ENCODE peak calls at places on chromosomes 4 and X, in seven cellular contexts. O, N, C, I, X, V and S are unnamed samples.

GRCh38 chr4:83124079-83124780 is 9.7 kb upstream of the PLAC8 start:
- DNase-seq in O (no peak), N (no peak), C (no peak), I (no peak), X (no peak), V (no peak), S (no peak)

GRCh38 chrX:99184153-99184552 is 1225.9 kb downstream of the PCDH19 start:
- DNase-seq in O (no peak), N (no peak), C (peak), I (no peak), X (no peak), V (no peak), S (no peak)

GRCh38 chrX:34382416-34382815 is 250.3 kb upstream of the FAM47A start:
- DNase-seq in O (no peak), N (no peak), C (no peak), I (no peak), X (peak), V (no peak), S (no peak)

GRCh38 chrX:155334486-155335316 is at the start of gene CLIC2:
- DNase-seq in O (peak), N (no peak), C (no peak), I (no peak), X (peak), V (peak), S (no peak)

GRCh38 chr4:140071806-140072205 is 82.2 kb downstream of the MAML3 start:
- DNase-seq in O (no peak), N (no peak), C (no peak), I (no peak), X (no peak), V (no peak), S (peak)

GRCh38 chrX:40329616-40330015 is 231.9 kb upstream of the BCOR start:
- DNase-seq in O (no peak), N (no peak), C (no peak), I (no peak), X (no peak), V (no peak), S (no peak)

GRCh38 chrX:41596586-41596985 is 92.2 kb upstream of the GPR34 start:
- DNase-seq in O (no peak), N (no peak), C (no peak), I (no peak), X (no peak), V (no peak), S (peak)

GRCh38 chr4:186900232-186900900 is 176.7 kb upstream of the FAT1 start:
- DNase-seq in O (no peak), N (no peak), C (no peak), I (no peak), X (peak), V (no peak), S (no peak)

GRCh38 chr4:186644737-186645261 is 78.9 kb downstream of the FAT1 start:
- DNase-seq in O (no peak), N (no peak), C (peak), I (no peak), X (no peak), V (no peak), S (no peak)

GRCh38 chr4:56475917-56476316 is 8.5 kb downstream of the SRP72 start:
- DNase-seq in O (no peak), N (no peak), C (no peak), I (no peak), X (no peak), V (no peak), S (no peak)

GRCh38 chr4:173485164-173485563 is 44.9 kb downstream of the HAND2 start:
- DNase-seq in O (no peak), N (no peak), C (no peak), I (no peak), X (no peak), V (no peak), S (no peak)

GRCh38 chrX:69109706-69110635 is 55.3 kb downstream of the PJA1 start:
- DNase-seq in O (no peak), N (peak), C (no peak), I (no peak), X (peak), V (no peak), S (peak)

GRCh38 chrX:53256446-53257041 is 24.8 kb downstream of the IQSEC2 start:
- DNase-seq in O (no peak), N (no peak), C (no peak), I (no peak), X (no peak), V (no peak), S (no peak)

GRCh38 chr4:90733211-90733610 is 606.0 kb downstream of the CCSER1 start:
- DNase-seq in O (no peak), N (no peak), C (no peak), I (no peak), X (no peak), V (no peak), S (no peak)

GRCh38 chr4:58510652-58511051 is 1400.5 kb upstream of the IGFBP7 start:
- DNase-seq in O (no peak), N (no peak), C (no peak), I (no peak), X (no peak), V (no peak), S (no peak)

GRCh38 chr4:1727117-1728031 is 6.1 kb downstream of the TACC3 start:
- DNase-seq in O (peak), N (peak), C (no peak), I (peak), X (peak), V (peak), S (no peak)

GRCh38 chr4:184553891-184554290 is 79.5 kb upstream of the IRF2 start:
- DNase-seq in O (no peak), N (no peak), C (peak), I (no peak), X (no peak), V (no peak), S (no peak)

GRCh38 chrX:49291615-49292337 is 11.7 kb upstream of the GAGE10 start:
- DNase-seq in O (peak), N (no peak), C (peak), I (peak), X (peak), V (peak), S (peak)

GRCh38 chr4:78710536-78710935 is 65.6 kb upstream of the BMP2K start:
- DNase-seq in O (no peak), N (no peak), C (no peak), I (no peak), X (peak), V (no peak), S (no peak)

GRCh38 chrX:151899622-151900021 is 13.1 kb upstream of the MAGEA4 start:
- DNase-seq in O (no peak), N (no peak), C (no peak), I (no peak), X (no peak), V (no peak), S (no peak)

GRCh38 chr4:188127157-188127874 is 11.9 kb upstream of the TRIML1 start:
- DNase-seq in O (no peak), N (no peak), C (no peak), I (no peak), X (peak), V (no peak), S (no peak)

GRCh38 chrX:39418132-39418935 is 617.1 kb downstream of the MID1IP1 start:
- DNase-seq in O (no peak), N (no peak), C (no peak), I (no peak), X (no peak), V (no peak), S (no peak)

GRCh38 chrX:68571292-68572256 is 72.7 kb downstream of the YIPF6 start:
- DNase-seq in O (no peak), N (no peak), C (no peak), I (no peak), X (peak), V (no peak), S (no peak)

GRCh38 chr4:140308366-140309123 is 64.9 kb upstream of the SCOC start:
- DNase-seq in O (no peak), N (no peak), C (no peak), I (no peak), X (no peak), V (peak), S (peak)

GRCh38 chrX:68369559-68369958 is 63.7 kb downstream of the OPHN1 start:
- DNase-seq in O (no peak), N (no peak), C (no peak), I (no peak), X (no peak), V (no peak), S (no peak)

GRCh38 chr4:166091914-166092510 is 219.0 kb downstream of the TLL1 start:
- DNase-seq in O (no peak), N (no peak), C (peak), I (no peak), X (peak), V (no peak), S (peak)

GRCh38 chr4:92234393-92235176 is 69.2 kb upstream of the GRID2 start:
- DNase-seq in O (no peak), N (no peak), C (peak), I (no peak), X (peak), V (no peak), S (peak)

GRCh38 chr4:76990288-76991080 is 40.9 kb downstream of the SEPTIN11 start:
- DNase-seq in O (no peak), N (no peak), C (no peak), I (no peak), X (no peak), V (no peak), S (no peak)

GRCh38 chr4:176034498-176034897 is 31.1 kb upstream of the WDR17 start:
- DNase-seq in O (no peak), N (no peak), C (no peak), I (no peak), X (peak), V (no peak), S (peak)

GRCh38 chr4:173459857-173460256 is 60.9 kb upstream of the SCRG1 start:
- DNase-seq in O (no peak), N (no peak), C (no peak), I (no peak), X (no peak), V (no peak), S (no peak)

GRCh38 chr4:137106733-137107132 is 425.6 kb downstream of the PCDH18 start:
- DNase-seq in O (no peak), N (no peak), C (no peak), I (no peak), X (no peak), V (no peak), S (no peak)

DNA sequence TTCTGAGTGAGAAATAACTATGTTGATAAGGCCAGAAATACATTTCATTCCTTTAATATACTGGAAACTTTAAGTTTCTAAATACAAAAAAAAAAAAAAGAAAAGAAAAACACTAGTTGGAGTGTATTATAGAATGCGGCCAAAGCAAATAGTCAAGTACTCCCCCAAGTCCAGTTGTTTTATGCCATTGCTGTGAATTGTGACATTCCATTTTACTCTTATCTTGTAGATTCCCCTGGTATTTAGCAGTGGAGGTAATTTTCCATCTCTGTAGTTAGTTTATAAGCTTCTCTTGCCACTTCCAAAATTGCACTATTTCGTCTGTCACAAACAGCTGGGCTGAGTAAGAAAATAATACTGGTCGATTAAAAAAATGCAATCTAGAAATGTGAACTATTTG is 426.0 kb downstream of the PCDH18 start:
- DNase-seq in O (no peak), N (no peak), C (no peak), I (no peak), X (no peak), V (no peak), S (no peak)
- H3K4me3 ChIP-seq in O (no peak), N (no peak), C (no peak), I (no peak), X (no peak), V (no peak), S (no peak)

GRCh38 chrX:46758956-46759644 is at the start of gene SLC9A7:
- DNase-seq in O (peak), N (peak), C (peak), I (peak), X (peak), V (peak), S (peak)

GRCh38 chrX:46757052-46757451 is 1.9 kb downstream of the SLC9A7 start:
- DNase-seq in O (no peak), N (no peak), C (no peak), I (no peak), X (peak), V (no peak), S (no peak)

GRCh38 chrX:46758163-46758955 is 559 bp downstream of the SLC9A7 start:
- DNase-seq in O (no peak), N (peak), C (no peak), I (peak), X (peak), V (peak), S (no peak)

GRCh38 chrX:46755656-46756055 is 3.3 kb downstream of the SLC9A7 start:
- DNase-seq in O (no peak), N (no peak), C (no peak), I (no peak), X (no peak), V (no peak), S (no peak)

DNA sequence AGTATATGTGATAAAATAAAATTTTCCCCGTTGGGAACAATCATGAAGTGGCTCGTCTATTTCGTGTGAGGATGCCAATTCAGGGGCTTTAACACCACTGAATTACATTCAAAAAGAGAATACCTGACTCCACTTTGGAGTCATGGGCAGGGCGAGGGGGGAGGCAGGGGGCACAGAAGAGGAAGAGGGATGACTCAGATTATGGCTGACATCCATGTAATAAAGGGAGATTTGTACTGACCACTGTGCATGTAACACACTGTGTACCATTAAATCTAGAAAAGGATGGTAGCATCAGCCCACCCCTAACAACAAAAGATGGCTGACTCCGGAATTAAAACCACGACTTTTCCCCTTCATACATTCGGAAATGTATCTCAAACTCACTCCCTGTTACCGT is 1.3 kb downstream of the SLC9A7 start:
- DNase-seq in O (no peak), N (no peak), C (no peak), I (no peak), X (peak), V (no peak), S (no peak)
- H3K4me3 ChIP-seq in O (peak), N (no peak), C (peak), I (peak), X (peak), V (no peak), S (no peak)

GRCh38 chr4:69684821-69685220 is 31.8 kb upstream of the UGT2A1 start:
- DNase-seq in O (no peak), N (no peak), C (no peak), I (no peak), X (no peak), V (no peak), S (no peak)
- H3K4me3 ChIP-seq in O (no peak), N (no peak), C (no peak), I (no peak), X (no peak), V (no peak), S (no peak)

GRCh38 chrX:15781964-15782711 is 8.1 kb upstream of the ZRSR2 start:
- DNase-seq in O (no peak), N (no peak), C (no peak), I (no peak), X (no peak), V (no peak), S (no peak)
- H3K4me3 ChIP-seq in O (peak), N (no peak), C (no peak), I (no peak), X (no peak), V (no peak), S (no peak)

DNA sequence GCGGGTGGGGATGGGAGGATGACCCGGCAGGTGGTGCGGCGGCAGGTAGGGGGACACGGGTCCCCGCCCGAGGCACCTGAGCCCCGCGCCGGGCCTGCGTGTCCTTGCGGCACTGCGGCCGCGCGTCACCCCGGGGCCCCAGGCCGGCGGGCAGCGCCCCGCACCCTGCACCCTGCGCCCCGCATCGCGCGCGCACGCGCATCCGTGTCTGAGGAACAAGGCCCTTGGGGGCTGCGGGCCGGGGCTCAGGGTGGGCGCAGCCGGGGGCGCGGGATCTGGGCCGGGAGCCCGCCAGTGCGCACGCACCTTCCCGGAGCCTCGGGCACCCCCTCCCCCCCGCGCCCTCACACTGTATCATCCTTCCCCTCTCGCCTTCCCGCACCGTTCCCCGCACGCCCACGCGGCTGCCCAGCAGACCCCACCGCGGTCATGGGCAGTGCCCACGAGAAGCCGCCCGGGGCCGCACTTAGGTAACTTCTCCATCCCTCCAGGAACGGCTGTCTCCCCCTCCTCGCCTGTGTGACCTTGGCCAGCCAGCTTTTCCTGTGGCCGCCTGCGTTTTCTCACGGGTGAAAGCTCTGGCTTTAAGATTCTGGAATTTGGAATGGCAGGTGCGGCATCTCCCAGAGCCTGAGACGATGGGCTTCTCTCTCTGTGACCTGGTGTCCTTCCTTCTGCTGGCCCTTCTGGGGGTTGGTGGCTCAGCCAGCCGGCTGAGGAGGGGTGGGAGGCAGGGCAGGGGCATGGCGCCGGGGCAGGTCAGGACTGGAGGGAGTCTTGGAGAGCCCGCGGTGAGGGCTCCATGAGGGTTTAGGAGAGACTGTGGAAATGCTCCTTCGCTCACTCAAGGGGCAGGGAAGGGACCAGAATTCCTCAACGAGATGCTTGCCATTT is 746 bp downstream of the ATP2B3 start:
- DNase-seq in O (no peak), N (no peak), C (no peak), I (no peak), X (no peak), V (no peak), S (no peak)
- H3K4me3 ChIP-seq in O (no peak), N (no peak), C (no peak), I (no peak), X (no peak), V (no peak), S (no peak)

GRCh38 chr4:53716471-53717063 is 125.3 kb upstream of the LNX1 start:
- DNase-seq in O (no peak), N (no peak), C (no peak), I (no peak), X (no peak), V (no peak), S (no peak)
- H3K4me3 ChIP-seq in O (no peak), N (no peak), C (no peak), I (no peak), X (no peak), V (no peak), S (no peak)

DNA sequence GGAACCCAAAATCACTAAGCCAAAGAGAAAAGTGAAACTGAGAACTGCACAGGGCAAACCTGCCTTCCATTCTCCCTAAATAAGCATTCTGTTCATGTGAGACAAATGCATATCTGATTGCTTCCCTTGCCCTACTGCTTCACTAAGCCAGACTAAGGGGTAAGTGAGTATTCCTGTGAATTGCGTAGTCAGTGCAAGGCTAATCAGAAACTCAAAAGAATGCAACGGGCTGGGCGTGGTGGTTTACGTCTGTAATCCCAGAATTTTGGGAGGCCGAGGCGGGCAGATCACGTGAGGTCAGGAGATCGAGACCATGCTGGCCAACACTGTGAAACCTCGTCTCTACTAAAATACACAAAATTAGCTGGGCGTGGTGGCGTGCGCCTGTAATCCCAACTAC is 10.8 kb upstream of the XIAP start:
- DNase-seq in O (no peak), N (no peak), C (no peak), I (no peak), X (no peak), V (no peak), S (no peak)
- H3K4me3 ChIP-seq in O (no peak), N (no peak), C (no peak), I (no peak), X (no peak), V (no peak), S (no peak)